ENCODE peak calls at places on chromosomes 13 and 19, in seven cellular contexts. E is CD8-positive, alpha-beta T cell; Q is stimulated activated CD4-positive, alpha-beta T cell treated with anti-CD3 and anti-CD28 coated beads, Interleukin-12 subunit alpha, Interleukin-12 subunit beta, amount 100 ng/mL, for 4 hours; Y is left colon; P is GM13977; S is nucleus accumbens; M is amygdala. A is an unnamed sample.

GRCh38 chr19:42286349-42287016 is 15.4 kb upstream of the PRR19 start:
- DNase-seq in M (peak; percentile 16), Y (no peak), Q (no peak), E (no peak), S (no peak), P (peak; percentile 55), A (no peak)

GRCh38 chr19:22332924-22333323 is 46.7 kb downstream of the ZNF729 start:
- DNase-seq in Q (no peak), S (no peak), E (no peak), Y (no peak), P (no peak), M (no peak), A (no peak)

GRCh38 chr13:44759222-44759721 is 183.1 kb upstream of the TSC22D1 start:
- DNase-seq in Y (peak; percentile 33), Q (no peak), S (no peak), M (no peak), E (no peak), P (no peak), A (no peak)

GRCh38 chr19:14005381-14006084 is 587 bp downstream of the RFX1 start:
- DNase-seq in S (peak; percentile 75), P (peak; percentile 87), M (peak; percentile 43), E (peak; percentile 98), Q (peak; percentile 90), Y (peak; percentile 97), A (peak; percentile 94)

GRCh38 chr13:27988520-27988919 is at the start of gene URAD:
- DNase-seq in Y (no peak), M (no peak), P (no peak), Q (no peak), S (no peak), E (no peak), A (no peak)

GRCh38 chr19:46369817-46370216 is 22.9 kb downstream of the PPP5C start:
- DNase-seq in P (no peak), Q (no peak), M (no peak), Y (no peak), S (no peak), E (no peak), A (no peak)

GRCh38 chr13:50831510-50831909 is 12.0 kb downstream of the DLEU7 start:
- DNase-seq in E (no peak), M (no peak), Y (no peak), P (no peak), Q (no peak), S (no peak), A (no peak)

GRCh38 chr19:4390017-4390861 is 10.1 kb downstream of the SH3GL1 start:
- DNase-seq in S (no peak), E (no peak), M (no peak), Q (no peak), Y (no peak), P (no peak), A (peak; percentile 51)

GRCh38 chr19:43708716-43709115 is 7.2 kb upstream of the IRGC start:
- DNase-seq in Y (no peak), E (no peak), Q (no peak), S (no peak), P (no peak), M (no peak), A (no peak)

GRCh38 chr13:49053215-49053614 is 77.5 kb downstream of the FNDC3A start:
- DNase-seq in E (no peak), Q (no peak), S (no peak), M (no peak), P (no peak), Y (no peak), A (no peak)

GRCh38 chr19:34181111-34181864 is 9.0 kb downstream of the LSM14A start:
- DNase-seq in Q (no peak), S (no peak), Y (no peak), P (no peak), M (no peak), E (no peak), A (no peak)